ENCODE peak calls at places on chromosome 12, in eight cellular contexts. One of them, this sample, is unnamed.

GRCh38 chr12:31325524-31325875 is 450 bp downstream of the SINHCAF start:
- DNase-seq in CD8-positive, alpha-beta T cell: no peak
- DNase-seq in AG04450: no peak
- DNase-seq in psoas muscle: no peak
- DNase-seq in thoracic aorta: peak
- DNase-seq in cardiac muscle cell: no peak
- DNase-seq in fibroblast of mammary gland: no peak
- DNase-seq in hepatocyte: no peak
- DNase-seq in this sample: peak

GRCh38 chr12:45518516-45519235 is 210.8 kb upstream of the ARID2 start:
- DNase-seq in hepatocyte: no peak
- DNase-seq in thoracic aorta: no peak
- DNase-seq in psoas muscle: no peak
- DNase-seq in fibroblast of mammary gland: no peak
- DNase-seq in cardiac muscle cell: no peak
- DNase-seq in AG04450: no peak
- DNase-seq in CD8-positive, alpha-beta T cell: peak
- DNase-seq in this sample: no peak

GRCh38 chr12:133106253-133106652 is 23.8 kb downstream of the ZNF891 start:
- DNase-seq in CD8-positive, alpha-beta T cell: no peak
- DNase-seq in hepatocyte: no peak
- DNase-seq in psoas muscle: no peak
- DNase-seq in fibroblast of mammary gland: peak
- DNase-seq in AG04450: no peak
- DNase-seq in thoracic aorta: no peak
- DNase-seq in cardiac muscle cell: peak
- DNase-seq in this sample: no peak

GRCh38 chr12:130183585-130184370 is 21.5 kb downstream of the FZD10 start:
- DNase-seq in fibroblast of mammary gland: no peak
- DNase-seq in thoracic aorta: no peak
- DNase-seq in CD8-positive, alpha-beta T cell: no peak
- DNase-seq in AG04450: no peak
- DNase-seq in hepatocyte: no peak
- DNase-seq in psoas muscle: no peak
- DNase-seq in cardiac muscle cell: no peak
- DNase-seq in this sample: no peak

GRCh38 chr12:52235001-52235760 is 2.1 kb downstream of the KRT7 start:
- DNase-seq in CD8-positive, alpha-beta T cell: no peak
- DNase-seq in hepatocyte: no peak
- DNase-seq in psoas muscle: no peak
- DNase-seq in thoracic aorta: no peak
- DNase-seq in fibroblast of mammary gland: peak
- DNase-seq in cardiac muscle cell: peak
- DNase-seq in AG04450: no peak
- DNase-seq in this sample: no peak

GRCh38 chr12:106238146-106238545 is 9.7 kb downstream of the CKAP4 start:
- DNase-seq in fibroblast of mammary gland: no peak
- DNase-seq in CD8-positive, alpha-beta T cell: no peak
- DNase-seq in cardiac muscle cell: no peak
- DNase-seq in psoas muscle: no peak
- DNase-seq in thoracic aorta: no peak
- DNase-seq in AG04450: no peak
- DNase-seq in hepatocyte: no peak
- DNase-seq in this sample: no peak

GRCh38 chr12:41514050-41514449 is 325.9 kb downstream of the PDZRN4 start:
- DNase-seq in CD8-positive, alpha-beta T cell: no peak
- DNase-seq in AG04450: no peak
- DNase-seq in fibroblast of mammary gland: no peak
- DNase-seq in thoracic aorta: no peak
- DNase-seq in psoas muscle: no peak
- DNase-seq in hepatocyte: no peak
- DNase-seq in cardiac muscle cell: no peak
- DNase-seq in this sample: no peak

GRCh38 chr12:57063991-57064725 is 14.2 kb upstream of the MYO1A start:
- DNase-seq in cardiac muscle cell: no peak
- DNase-seq in AG04450: no peak
- DNase-seq in CD8-positive, alpha-beta T cell: peak
- DNase-seq in psoas muscle: no peak
- DNase-seq in thoracic aorta: no peak
- DNase-seq in hepatocyte: no peak
- DNase-seq in fibroblast of mammary gland: no peak
- DNase-seq in this sample: no peak

GRCh38 chr12:19075711-19076340 is 53.7 kb upstream of the PLEKHA5 start:
- DNase-seq in AG04450: no peak
- DNase-seq in psoas muscle: no peak
- DNase-seq in hepatocyte: no peak
- DNase-seq in CD8-positive, alpha-beta T cell: no peak
- DNase-seq in fibroblast of mammary gland: peak
- DNase-seq in cardiac muscle cell: peak
- DNase-seq in thoracic aorta: no peak
- DNase-seq in this sample: no peak

DNA sequence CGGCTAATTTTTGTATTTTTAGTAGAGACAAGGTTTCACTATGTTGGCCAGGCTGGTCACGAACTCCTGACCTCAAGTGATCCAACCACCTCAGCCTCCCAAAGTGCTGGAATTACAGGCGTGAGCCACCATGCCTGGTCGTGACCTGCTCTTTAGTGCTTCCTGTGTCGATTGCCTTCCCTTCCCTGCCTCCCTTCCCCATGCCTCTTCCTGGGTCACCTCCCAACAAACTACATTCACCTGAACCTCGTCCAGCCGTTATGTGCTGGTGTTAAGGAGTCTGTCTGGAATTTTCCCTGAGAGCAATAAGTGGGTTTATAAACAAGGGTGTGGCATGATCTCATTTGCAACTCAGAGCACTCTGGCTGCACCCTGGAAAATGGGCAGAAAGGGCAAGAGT is 32.1 kb upstream of the C12orf76 start:
- DNase-seq in thoracic aorta: no peak
- DNase-seq in fibroblast of mammary gland: no peak
- DNase-seq in AG04450: no peak
- DNase-seq in hepatocyte: no peak
- DNase-seq in psoas muscle: no peak
- DNase-seq in CD8-positive, alpha-beta T cell: no peak
- DNase-seq in cardiac muscle cell: no peak
- DNase-seq in this sample: no peak
- H3K4me3 ChIP-seq in thoracic aorta: no peak
- H3K4me3 ChIP-seq in fibroblast of mammary gland: no peak
- H3K4me3 ChIP-seq in AG04450: no peak
- H3K4me3 ChIP-seq in hepatocyte: no peak
- H3K4me3 ChIP-seq in psoas muscle: no peak
- H3K4me3 ChIP-seq in CD8-positive, alpha-beta T cell: no peak
- H3K4me3 ChIP-seq in cardiac muscle cell: no peak
- H3K4me3 ChIP-seq in this sample: no peak

GRCh38 chr12:48712209-48712608 is 4.3 kb downstream of the CCNT1 start:
- DNase-seq in psoas muscle: no peak
- DNase-seq in AG04450: no peak
- DNase-seq in hepatocyte: no peak
- DNase-seq in fibroblast of mammary gland: no peak
- DNase-seq in thoracic aorta: no peak
- DNase-seq in CD8-positive, alpha-beta T cell: no peak
- DNase-seq in cardiac muscle cell: no peak
- DNase-seq in this sample: no peak

GRCh38 chr12:48716168-48716492 is 377 bp downstream of the CCNT1 start:
- DNase-seq in psoas muscle: no peak
- DNase-seq in cardiac muscle cell: no peak
- DNase-seq in thoracic aorta: no peak
- DNase-seq in hepatocyte: no peak
- DNase-seq in CD8-positive, alpha-beta T cell: no peak
- DNase-seq in fibroblast of mammary gland: peak
- DNase-seq in AG04450: no peak
- DNase-seq in this sample: no peak

GRCh38 chr12:48717252-48717695 is 767 bp upstream of the CCNT1 start:
- DNase-seq in fibroblast of mammary gland: peak
- DNase-seq in cardiac muscle cell: peak
- DNase-seq in hepatocyte: no peak
- DNase-seq in CD8-positive, alpha-beta T cell: no peak
- DNase-seq in thoracic aorta: no peak
- DNase-seq in AG04450: no peak
- DNase-seq in psoas muscle: no peak
- DNase-seq in this sample: no peak

DNA sequence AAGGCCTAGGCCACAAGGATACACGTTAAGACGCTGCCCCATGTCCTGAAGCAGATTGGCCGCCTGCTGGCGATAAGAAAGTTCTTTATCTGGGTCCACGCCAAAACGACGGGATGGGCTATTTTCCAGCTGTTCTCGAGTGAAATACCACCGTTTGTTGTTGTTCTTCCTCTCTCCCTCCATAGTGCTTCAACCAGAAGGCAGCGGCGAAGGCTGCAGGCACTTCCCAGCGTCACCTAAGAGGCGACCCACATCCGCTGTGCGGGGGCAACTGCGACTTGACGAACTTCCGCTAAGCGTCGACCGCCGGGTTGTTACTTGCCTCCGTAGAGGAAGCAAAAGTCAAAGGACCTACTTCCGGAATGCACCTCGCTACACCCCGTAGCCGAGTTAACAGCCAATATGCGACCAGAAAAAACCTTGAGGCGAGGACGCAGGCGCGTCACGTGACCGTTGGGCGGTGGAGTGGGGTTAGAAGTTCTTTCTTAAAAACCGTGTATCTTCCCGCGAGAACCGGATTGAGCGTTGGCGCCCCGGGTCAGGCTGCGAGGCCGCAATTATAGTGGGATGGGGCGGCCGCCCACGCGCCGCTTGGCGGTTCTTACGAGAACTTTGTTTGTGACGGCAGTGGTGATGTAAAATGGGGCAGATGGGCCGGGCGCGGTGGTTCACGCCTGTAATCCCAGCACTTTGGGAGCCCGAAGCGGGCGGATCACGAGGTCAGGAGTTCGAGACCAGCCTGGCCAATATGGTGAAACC is at the start of gene CCNT1:
- DNase-seq in thoracic aorta: peak
- DNase-seq in fibroblast of mammary gland: peak
- DNase-seq in AG04450: peak
- DNase-seq in psoas muscle: peak
- DNase-seq in cardiac muscle cell: peak
- DNase-seq in hepatocyte: peak
- DNase-seq in CD8-positive, alpha-beta T cell: peak
- DNase-seq in this sample: peak
- TF ChIP-seq CTCF in thoracic aorta: peak
- TF ChIP-seq CTCF in fibroblast of mammary gland: peak
- TF ChIP-seq CTCF in AG04450: peak
- TF ChIP-seq CTCF in psoas muscle: peak
- TF ChIP-seq CTCF in cardiac muscle cell: no peak
- TF ChIP-seq CTCF in hepatocyte: peak
- TF ChIP-seq CTCF in CD8-positive, alpha-beta T cell: no peak
- TF ChIP-seq CTCF in this sample: no peak

GRCh38 chr12:110936367-110937103 is 16.2 kb upstream of the MYL2 start:
- DNase-seq in thoracic aorta: no peak
- DNase-seq in AG04450: no peak
- DNase-seq in cardiac muscle cell: no peak
- DNase-seq in hepatocyte: no peak
- DNase-seq in fibroblast of mammary gland: no peak
- DNase-seq in CD8-positive, alpha-beta T cell: no peak
- DNase-seq in psoas muscle: no peak
- DNase-seq in this sample: no peak

GRCh38 chr12:110934093-110934852 is 13.9 kb upstream of the MYL2 start:
- DNase-seq in thoracic aorta: no peak
- DNase-seq in CD8-positive, alpha-beta T cell: no peak
- DNase-seq in hepatocyte: peak
- DNase-seq in psoas muscle: peak
- DNase-seq in fibroblast of mammary gland: no peak
- DNase-seq in AG04450: no peak
- DNase-seq in cardiac muscle cell: no peak
- DNase-seq in this sample: no peak

GRCh38 chr12:110940296-110940695 is 19.9 kb upstream of the MYL2 start:
- DNase-seq in psoas muscle: no peak
- DNase-seq in thoracic aorta: no peak
- DNase-seq in fibroblast of mammary gland: no peak
- DNase-seq in AG04450: no peak
- DNase-seq in CD8-positive, alpha-beta T cell: no peak
- DNase-seq in hepatocyte: no peak
- DNase-seq in cardiac muscle cell: no peak
- DNase-seq in this sample: no peak

GRCh38 chr12:110935588-110935987 is 15.2 kb upstream of the MYL2 start:
- DNase-seq in fibroblast of mammary gland: no peak
- DNase-seq in CD8-positive, alpha-beta T cell: no peak
- DNase-seq in cardiac muscle cell: no peak
- DNase-seq in hepatocyte: no peak
- DNase-seq in AG04450: no peak
- DNase-seq in thoracic aorta: no peak
- DNase-seq in psoas muscle: no peak
- DNase-seq in this sample: no peak

DNA sequence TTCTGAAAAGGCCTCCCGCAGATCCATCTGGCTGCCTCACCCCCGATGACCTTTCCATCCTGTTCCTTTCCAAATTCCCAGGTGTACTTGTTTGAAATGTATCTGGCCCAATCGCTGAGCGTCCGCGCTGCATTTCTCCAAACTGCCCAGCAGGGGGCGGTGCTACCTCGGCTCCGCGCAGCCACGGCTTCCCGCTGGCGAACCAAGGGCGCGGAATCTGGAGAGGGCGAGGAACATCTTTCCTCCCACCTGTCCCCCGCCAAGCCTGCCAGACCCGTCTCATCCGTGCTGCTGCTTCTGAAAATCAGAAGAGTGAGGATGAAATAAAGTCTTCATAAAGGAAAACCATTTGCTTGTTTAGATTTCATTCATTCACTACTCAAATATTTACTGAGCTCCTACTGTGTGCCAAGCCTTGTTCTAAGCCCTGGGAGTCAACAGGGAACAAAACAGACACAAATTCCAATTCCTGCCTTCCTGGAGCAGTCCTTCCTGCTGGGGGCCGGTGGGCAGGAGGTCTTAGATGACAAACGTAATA is 16.8 kb upstream of the MYL2 start:
- DNase-seq in psoas muscle: peak
- DNase-seq in hepatocyte: peak
- DNase-seq in cardiac muscle cell: peak
- DNase-seq in AG04450: no peak
- DNase-seq in thoracic aorta: no peak
- DNase-seq in CD8-positive, alpha-beta T cell: peak
- DNase-seq in fibroblast of mammary gland: peak
- DNase-seq in this sample: peak
- H3K4me3 ChIP-seq in psoas muscle: peak
- H3K4me3 ChIP-seq in hepatocyte: no peak
- H3K4me3 ChIP-seq in cardiac muscle cell: peak
- H3K4me3 ChIP-seq in AG04450: no peak
- H3K4me3 ChIP-seq in thoracic aorta: no peak
- H3K4me3 ChIP-seq in CD8-positive, alpha-beta T cell: no peak
- H3K4me3 ChIP-seq in fibroblast of mammary gland: no peak
- H3K4me3 ChIP-seq in this sample: no peak

GRCh38 chr12:66549050-66549389 is 129.9 kb downstream of the GRIP1 start:
- DNase-seq in psoas muscle: no peak
- DNase-seq in cardiac muscle cell: no peak
- DNase-seq in CD8-positive, alpha-beta T cell: no peak
- DNase-seq in hepatocyte: no peak
- DNase-seq in AG04450: no peak
- DNase-seq in thoracic aorta: no peak
- DNase-seq in fibroblast of mammary gland: no peak
- DNase-seq in this sample: no peak
- TF ChIP-seq CTCF in psoas muscle: no peak
- TF ChIP-seq CTCF in cardiac muscle cell: peak
- TF ChIP-seq CTCF in CD8-positive, alpha-beta T cell: no peak
- TF ChIP-seq CTCF in hepatocyte: no peak
- TF ChIP-seq CTCF in AG04450: no peak
- TF ChIP-seq CTCF in thoracic aorta: no peak
- TF ChIP-seq CTCF in fibroblast of mammary gland: no peak
- TF ChIP-seq CTCF in this sample: no peak